ENCODE peak calls at places on chromosomes 6 and 20, in ten cellular contexts. Z, H, Q, X, Y, G, W, L, U and M are unnamed samples.

GRCh38 chr6:111534366-111534765 is 51.3 kb upstream of the REV3L start:
- DNase-seq in Y (peak), H (no peak), W (peak), U (peak), G (no peak), L (no peak), Z (peak), X (no peak), Q (peak), M (no peak)

GRCh38 chr6:34671801-34672656 is 24.5 kb downstream of the ILRUN start:
- DNase-seq in W (no peak), Z (peak), L (peak), U (peak), Q (no peak), H (no peak), Y (no peak), G (no peak), X (no peak), M (no peak)

GRCh38 chr6:133099573-133099972 is 141.6 kb upstream of the EYA4 start:
- DNase-seq in X (no peak), G (peak), U (no peak), Y (no peak), H (no peak), Z (peak), L (no peak), Q (no peak), W (no peak), M (no peak)

GRCh38 chr20:62840244-62841197 is 21.1 kb downstream of the TCFL5 start:
- DNase-seq in Q (no peak), H (no peak), U (no peak), W (no peak), Z (no peak), X (no peak), Y (no peak), G (no peak), L (no peak), M (no peak)

GRCh38 chr6:109291893-109292292 is 90.4 kb downstream of the CD164 start:
- DNase-seq in Q (no peak), H (no peak), U (no peak), X (no peak), G (no peak), W (no peak), L (no peak), Y (no peak), Z (no peak), M (no peak)

GRCh38 chr6:166618251-166618650 is 8.8 kb downstream of the RPS6KA2 start:
- DNase-seq in U (no peak), X (no peak), Z (no peak), L (no peak), W (no peak), G (no peak), H (no peak), Q (no peak), Y (no peak), M (no peak)

GRCh38 chr6:111978826-111979225 is 75.1 kb upstream of the CCN6 start:
- DNase-seq in U (no peak), L (no peak), X (no peak), W (no peak), Q (no peak), H (no peak), Z (no peak), Y (no peak), G (no peak), M (no peak)

GRCh38 chr20:21166801-21167200 is 40.9 kb downstream of the KIZ start:
- DNase-seq in U (no peak), W (no peak), Q (no peak), H (no peak), X (no peak), G (no peak), Z (no peak), L (no peak), Y (no peak), M (no peak)

GRCh38 chr6:161226005-161226964 is 47.6 kb downstream of the AGPAT4 start:
- DNase-seq in W (no peak), Y (no peak), G (no peak), H (no peak), X (no peak), U (no peak), Q (no peak), Z (no peak), L (no peak), M (no peak)

GRCh38 chr20:44069203-44069931 is 117.6 kb downstream of the JPH2 start:
- DNase-seq in Z (no peak), U (no peak), H (no peak), G (no peak), W (peak), Y (no peak), X (no peak), L (peak), Q (no peak), M (peak)

GRCh38 chr6:153411249-153411648 is 280.2 kb upstream of the RGS17 start:
- DNase-seq in G (no peak), Q (no peak), W (no peak), L (no peak), X (no peak), Z (no peak), Y (no peak), H (no peak), U (no peak), M (no peak)

GRCh38 chr20:58312836-58313235 is 3.3 kb downstream of the RAB22A start:
- DNase-seq in U (no peak), G (no peak), L (no peak), Y (no peak), X (no peak), W (no peak), Q (no peak), H (no peak), Z (peak), M (no peak)

GRCh38 chr6:150527100-150527499 is 72.6 kb upstream of the PLEKHG1 start:
- DNase-seq in X (no peak), Y (no peak), Q (no peak), U (no peak), H (no peak), L (no peak), W (no peak), Z (peak), G (no peak), M (no peak)

GRCh38 chr20:3461191-3461874 is 9.5 kb upstream of the ATRN start:
- DNase-seq in Y (no peak), W (no peak), Z (no peak), X (no peak), H (no peak), G (no peak), Q (no peak), L (no peak), U (no peak), M (no peak)

GRCh38 chr6:80249897-80250296 is 143.4 kb downstream of the BCKDHB start:
- DNase-seq in W (no peak), Y (peak), G (no peak), H (no peak), Z (no peak), U (no peak), X (no peak), L (no peak), Q (no peak), M (no peak)

GRCh38 chr6:109523478-109523877 is 40.5 kb upstream of the ZBTB24 start:
- DNase-seq in Y (no peak), L (no peak), X (no peak), G (no peak), Q (no peak), H (no peak), W (no peak), Z (no peak), U (no peak), M (no peak)

GRCh38 chr6:22147469-22147815 is 149.4 kb downstream of the PRL start:
- DNase-seq in Z (no peak), G (no peak), Q (no peak), H (no peak), Y (no peak), L (no peak), U (no peak), X (no peak), W (no peak), M (no peak)

GRCh38 chr6:137705166-137706064 is 161.6 kb upstream of the TNFAIP3 start:
- DNase-seq in X (no peak), L (no peak), U (peak), H (peak), Y (peak), W (peak), Q (peak), G (no peak), Z (peak), M (no peak)
- TF ChIP-seq CTCF in X (peak), L (peak), U (peak), H (peak), Y (peak), W (no peak), Q (peak), G (peak), Z (peak), M (peak)

DNA sequence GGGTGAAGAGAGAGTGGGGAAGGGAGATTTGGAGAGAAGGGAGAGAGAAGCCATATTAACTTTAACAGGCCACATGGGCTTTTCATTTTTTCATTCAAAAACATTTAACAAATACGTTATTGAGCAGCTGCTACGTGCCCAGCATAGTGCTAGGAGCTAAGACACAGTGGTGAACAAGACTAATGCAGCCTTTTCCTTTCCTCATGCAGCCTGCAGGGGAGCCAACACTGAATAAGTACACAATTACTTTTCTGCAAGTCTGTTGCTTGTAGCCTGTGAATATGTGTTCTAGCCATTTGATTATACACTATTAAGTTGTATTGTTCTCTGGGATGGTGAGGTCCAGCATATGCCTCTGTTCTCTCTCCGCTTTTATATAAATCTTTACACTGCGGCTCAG is 1.9 kb upstream of the BLOC1S5 start:
- DNase-seq in Q (no peak), W (no peak), Y (no peak), U (no peak), X (no peak), Z (no peak), G (no peak), H (no peak), L (no peak), M (no peak)
- TF ChIP-seq CTCF in Q (no peak), W (no peak), Y (no peak), U (no peak), X (no peak), Z (no peak), G (peak), H (no peak), L (peak), M (no peak)

DNA sequence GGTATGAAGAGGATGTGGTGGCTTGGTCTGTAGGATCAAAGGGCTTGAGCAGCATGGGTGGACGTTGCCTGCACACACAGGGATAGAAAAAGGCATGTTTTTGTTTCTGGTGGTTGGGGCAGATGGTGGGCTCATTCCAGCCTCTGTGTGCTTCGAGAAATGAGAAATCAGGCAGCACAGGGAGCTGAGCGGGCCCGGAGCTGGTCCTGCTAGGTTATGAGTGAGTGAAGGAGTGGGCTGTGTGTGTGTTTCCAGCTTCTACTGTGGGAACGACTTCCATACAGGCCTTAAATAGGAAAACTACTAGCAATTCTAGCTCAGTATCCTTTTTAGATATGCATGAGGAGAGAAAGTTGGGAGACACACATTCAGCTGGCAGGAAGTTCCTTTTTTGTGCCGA is 103.7 kb upstream of the MAN1A1 start:
- DNase-seq in H (no peak), Q (no peak), U (no peak), Y (no peak), L (no peak), G (no peak), W (no peak), X (no peak), Z (no peak), M (no peak)
- TF ChIP-seq CTCF in H (no peak), Q (no peak), U (no peak), Y (no peak), L (no peak), G (no peak), W (no peak), X (no peak), Z (no peak), M (no peak)

DNA sequence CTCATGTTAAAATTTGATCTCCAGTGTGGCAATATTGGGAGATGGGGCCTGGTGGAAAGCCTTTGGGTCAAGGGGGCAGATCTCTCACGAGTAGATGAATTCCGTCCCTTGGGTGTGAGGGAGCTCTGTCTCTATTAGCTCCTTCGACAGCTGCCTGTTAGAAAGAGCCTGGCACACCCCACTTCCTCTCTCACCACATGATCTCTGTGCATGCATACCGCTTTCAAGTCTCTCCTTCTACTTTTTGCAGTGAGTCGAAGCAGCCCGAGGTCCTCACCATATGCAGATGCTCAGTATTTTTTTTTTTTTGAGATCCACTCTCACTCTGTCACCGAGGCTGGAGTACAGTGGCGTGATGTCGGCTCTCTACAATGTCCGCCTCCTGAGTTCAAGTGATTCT is 176.9 kb downstream of the SYNDIG1 start:
- DNase-seq in Q (no peak), W (no peak), L (no peak), G (no peak), X (no peak), H (no peak), U (no peak), Z (no peak), Y (no peak), M (peak)
- TF ChIP-seq CTCF in Q (no peak), W (no peak), L (no peak), G (no peak), X (no peak), H (no peak), U (no peak), Z (no peak), Y (no peak), M (no peak)

GRCh38 chr6:36547646-36548400 is 544 bp upstream of the STK38 start:
- DNase-seq in Y (no peak), G (no peak), Z (no peak), W (no peak), L (no peak), Q (no peak), U (no peak), H (no peak), X (no peak), M (no peak)

GRCh38 chr6:36545767-36546663 is 1.3 kb downstream of the STK38 start:
- DNase-seq in H (no peak), X (no peak), U (no peak), Z (peak), Y (no peak), W (no peak), L (no peak), Q (no peak), G (no peak), M (no peak)

GRCh38 chr6:36548401-36548743 is 1.1 kb upstream of the STK38 start:
- DNase-seq in X (no peak), W (no peak), U (no peak), L (no peak), Y (no peak), G (no peak), H (no peak), Z (no peak), Q (no peak), M (no peak)

GRCh38 chr6:36546664-36546957 is 668 bp downstream of the STK38 start:
- DNase-seq in Y (no peak), G (no peak), Q (no peak), H (no peak), Z (no peak), X (no peak), W (no peak), L (no peak), U (no peak), M (no peak)

DNA sequence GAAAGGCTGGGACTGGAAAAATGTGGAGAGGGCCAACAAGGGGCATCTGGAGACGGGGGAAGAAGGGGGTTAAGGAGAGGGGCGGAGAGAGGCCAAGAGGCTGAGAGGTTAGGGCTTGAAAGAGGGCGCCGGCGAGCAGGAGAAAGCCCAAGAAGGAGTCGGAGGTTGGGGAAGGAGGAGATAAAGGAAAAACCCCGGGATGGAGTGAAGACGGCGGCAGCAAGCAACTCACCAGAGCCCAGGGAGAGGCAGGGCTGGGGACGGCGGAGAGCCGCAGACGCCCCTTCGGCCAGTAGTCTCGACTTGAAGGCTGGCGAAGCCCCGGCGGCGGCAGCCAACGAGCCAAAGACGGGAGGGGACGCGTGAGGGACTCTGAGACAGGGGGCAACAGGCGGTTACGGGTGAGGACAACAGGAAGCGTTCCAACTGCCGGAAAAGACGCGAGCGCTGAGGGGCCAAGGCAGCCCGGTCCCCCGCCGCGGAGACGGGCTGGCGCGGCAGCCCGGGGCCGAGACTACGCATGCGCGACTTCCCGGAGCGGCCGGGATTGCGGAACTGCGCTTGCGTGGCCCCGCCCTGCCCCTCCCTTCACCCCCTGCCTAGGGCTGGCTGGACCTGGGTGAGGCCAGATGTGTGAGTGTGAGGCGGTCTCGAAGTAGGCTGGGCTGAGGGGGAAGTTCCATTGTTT is at the start of gene STK38:
- DNase-seq in G (peak), Q (peak), U (peak), W (peak), L (peak), Y (peak), H (peak), Z (peak), X (peak), M (peak)
- TF ChIP-seq CTCF in G (peak), Q (no peak), U (peak), W (no peak), L (peak), Y (peak), H (no peak), Z (peak), X (peak), M (no peak)

GRCh38 chr20:49157146-49157545 is 31.0 kb downstream of the STAU1 start:
- DNase-seq in Q (no peak), U (no peak), G (no peak), Z (no peak), X (no peak), Y (no peak), H (no peak), W (no peak), L (no peak), M (no peak)

GRCh38 chr20:49165611-49166010 is 22.5 kb downstream of the STAU1 start:
- DNase-seq in Z (no peak), L (no peak), W (no peak), Q (no peak), G (no peak), X (no peak), U (no peak), Y (no peak), H (no peak), M (no peak)

GRCh38 chr20:49160057-49160929 is 27.8 kb downstream of the STAU1 start:
- DNase-seq in X (no peak), Q (no peak), W (no peak), Z (no peak), G (no peak), U (no peak), Y (no peak), H (no peak), L (no peak), M (no peak)

GRCh38 chr20:49163696-49164095 is 24.4 kb downstream of the STAU1 start:
- DNase-seq in G (no peak), Y (no peak), L (no peak), Z (no peak), U (no peak), X (no peak), W (no peak), H (no peak), Q (no peak), M (no peak)

GRCh38 chr20:49161428-49162152 is 26.5 kb downstream of the STAU1 start:
- DNase-seq in L (no peak), Z (peak), Q (no peak), G (no peak), W (no peak), U (no peak), X (no peak), Y (no peak), H (no peak), M (no peak)
- TF ChIP-seq CTCF in L (no peak), Z (no peak), Q (no peak), G (no peak), W (no peak), U (no peak), X (no peak), Y (no peak), H (no peak), M (no peak)

GRCh38 chr6:107185570-107185969 is 70.3 kb upstream of the BEND3 start:
- DNase-seq in X (no peak), Z (no peak), Q (no peak), W (no peak), L (no peak), G (no peak), H (no peak), U (no peak), Y (no peak), M (no peak)
- TF ChIP-seq CTCF in X (no peak), Z (no peak), Q (no peak), W (no peak), L (no peak), G (no peak), H (no peak), U (no peak), Y (peak), M (no peak)

GRCh38 chr6:27650620-27651370 is 177.9 kb upstream of the ZNF184 start:
- DNase-seq in L (no peak), X (no peak), U (peak), Z (no peak), Y (no peak), H (peak), Q (no peak), G (no peak), W (no peak), M (no peak)
- TF ChIP-seq CTCF in L (peak), X (no peak), U (peak), Z (peak), Y (no peak), H (peak), Q (peak), G (peak), W (no peak), M (no peak)

DNA sequence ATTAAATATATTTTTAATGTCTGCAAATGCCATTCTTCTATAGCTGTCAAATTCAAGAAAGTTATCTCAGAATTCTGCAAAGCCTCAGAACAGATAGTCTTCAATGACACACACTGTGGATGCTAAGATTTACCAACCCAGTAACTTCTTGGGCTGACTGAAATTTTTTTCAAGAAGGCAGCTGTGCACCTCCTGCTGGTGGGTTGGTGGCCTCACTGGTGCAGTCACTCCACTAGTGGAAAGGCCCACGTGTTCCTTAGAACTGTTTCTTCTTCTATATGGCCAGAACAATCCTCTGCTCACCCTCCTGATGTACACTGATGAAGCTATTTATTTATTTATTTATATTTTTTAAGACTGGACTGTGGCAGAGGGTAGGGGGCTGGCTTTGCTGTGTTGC is 28.1 kb upstream of the MTCL3 start:
- DNase-seq in L (no peak), Q (no peak), G (no peak), W (no peak), H (no peak), X (no peak), U (no peak), Y (no peak), Z (no peak), M (no peak)
- TF ChIP-seq CTCF in L (peak), Q (no peak), G (peak), W (no peak), H (no peak), X (peak), U (no peak), Y (no peak), Z (no peak), M (no peak)

GRCh38 chr6:17358515-17358914 is 34.9 kb upstream of the CAP2 start:
- DNase-seq in Z (no peak), X (no peak), U (no peak), G (no peak), Q (no peak), Y (no peak), W (no peak), H (no peak), L (no peak), M (no peak)

GRCh38 chr6:17355404-17355774 is 38.0 kb upstream of the CAP2 start:
- DNase-seq in G (no peak), X (no peak), L (no peak), Q (no peak), Y (no peak), H (no peak), Z (no peak), U (no peak), W (no peak), M (no peak)

GRCh38 chr6:17352302-17352701 is 41.1 kb upstream of the CAP2 start:
- DNase-seq in X (no peak), L (no peak), U (no peak), G (no peak), W (no peak), Q (no peak), Z (no peak), H (no peak), Y (no peak), M (no peak)

GRCh38 chr6:17353440-17354175 is 39.8 kb upstream of the CAP2 start:
- DNase-seq in Y (no peak), Q (no peak), L (no peak), H (no peak), U (no peak), Z (no peak), W (no peak), G (no peak), X (no peak), M (no peak)

GRCh38 chr6:17354700-17355403 is 38.5 kb upstream of the CAP2 start:
- DNase-seq in X (no peak), G (no peak), Y (no peak), W (no peak), L (peak), U (no peak), H (no peak), Q (no peak), Z (no peak), M (no peak)
- TF ChIP-seq CTCF in X (no peak), G (no peak), Y (no peak), W (no peak), L (no peak), U (no peak), H (no peak), Q (no peak), Z (no peak), M (no peak)